ENCODE peak calls at places on chromosomes 3 and 15, in four cellular contexts. One of them, this sample, is unnamed.

GRCh38 chr15:56996093-56996492 is 77.6 kb downstream of the TCF12 start:
- DNase-seq in B cell: no peak
- DNase-seq in right cardiac atrium: no peak
- DNase-seq in nucleus accumbens: no peak
- DNase-seq in this sample: no peak

GRCh38 chr3:55128201-55128870 is 200.5 kb upstream of the LRTM1 start:
- DNase-seq in B cell: no peak
- DNase-seq in right cardiac atrium: no peak
- DNase-seq in nucleus accumbens: no peak
- DNase-seq in this sample: no peak

GRCh38 chr3:128144512-128144911 is 8.8 kb upstream of the EEFSEC start:
- DNase-seq in B cell: no peak
- DNase-seq in right cardiac atrium: no peak
- DNase-seq in nucleus accumbens: no peak
- DNase-seq in this sample: no peak

GRCh38 chr15:71329041-71329440 is 213.8 kb downstream of the THSD4 start:
- DNase-seq in B cell: no peak
- DNase-seq in right cardiac atrium: peak; percentile 32
- DNase-seq in nucleus accumbens: no peak
- DNase-seq in this sample: no peak

GRCh38 chr3:99929409-99930139 is 111.9 kb downstream of the CMSS1 start:
- DNase-seq in B cell: no peak
- DNase-seq in right cardiac atrium: peak; percentile 56
- DNase-seq in nucleus accumbens: no peak
- DNase-seq in this sample: no peak

GRCh38 chr3:17235311-17235710 is 350.6 kb downstream of the PLCL2 start:
- DNase-seq in B cell: no peak
- DNase-seq in right cardiac atrium: no peak
- DNase-seq in nucleus accumbens: no peak
- DNase-seq in this sample: no peak

GRCh38 chr3:66662894-66663293 is 162.1 kb upstream of the LRIG1 start:
- DNase-seq in B cell: no peak
- DNase-seq in right cardiac atrium: no peak
- DNase-seq in nucleus accumbens: no peak
- DNase-seq in this sample: no peak

GRCh38 chr3:100198579-100199269 is 62.1 kb upstream of the TBC1D23 start:
- DNase-seq in B cell: no peak
- DNase-seq in right cardiac atrium: no peak
- DNase-seq in nucleus accumbens: no peak
- DNase-seq in this sample: no peak

GRCh38 chr15:84734794-84735479 is 13.5 kb upstream of the ZNF592 start:
- DNase-seq in B cell: peak; percentile 85
- DNase-seq in right cardiac atrium: peak; percentile 35
- DNase-seq in nucleus accumbens: peak; percentile 7
- DNase-seq in this sample: no peak

GRCh38 chr3:71101014-71101413 is 482.5 kb downstream of the FOXP1 start:
- DNase-seq in B cell: no peak
- DNase-seq in right cardiac atrium: no peak
- DNase-seq in nucleus accumbens: no peak
- DNase-seq in this sample: no peak

GRCh38 chr3:10287936-10288574 is 4.7 kb downstream of the GHRL start:
- DNase-seq in B cell: no peak
- DNase-seq in right cardiac atrium: no peak
- DNase-seq in nucleus accumbens: no peak
- DNase-seq in this sample: no peak

GRCh38 chr3:161420746-161421145 is 49.4 kb upstream of the SPTSSB start:
- DNase-seq in B cell: no peak
- DNase-seq in right cardiac atrium: no peak
- DNase-seq in nucleus accumbens: no peak
- DNase-seq in this sample: no peak

This sample was measured in cerebellar nuclear complex.